ENCODE peak calls at places on chromosomes 7 and 10, in four cellular contexts. M, N, S and C are unnamed samples.
A peak's percentile ranks its signal among the peaks of the same experiment; 100 is the strongest.

GRCh38 chr7:99165816-99166215 is 21.9 kb upstream of the SMURF1 start:
- DNase-seq in S (no peak), N (no peak), M (no peak), C (no peak)

GRCh38 chr7:130560972-130561371 is 69.1 kb downstream of the MEST start:
- DNase-seq in N (peak; percentile 15), M (no peak), S (no peak), C (no peak)

GRCh38 chr10:26800468-26800867 is 60.3 kb downstream of the ABI1 start:
- DNase-seq in S (no peak), M (no peak), N (no peak), C (no peak)

GRCh38 chr10:7405637-7406036 is 5.2 kb downstream of the SFMBT2 start:
- DNase-seq in N (no peak), M (no peak), S (no peak), C (no peak)

GRCh38 chr10:63221950-63222349 is 88.8 kb downstream of the NRBF2 start:
- DNase-seq in N (no peak), M (no peak), S (no peak), C (no peak)

GRCh38 chr10:133337079-133337725 is 506 bp upstream of the CALY start:
- DNase-seq in S (no peak), M (no peak), N (no peak), C (no peak)

GRCh38 chr10:89421018-89421476 is 6.7 kb downstream of the IFIT5 start:
- DNase-seq in S (no peak), N (no peak), M (no peak), C (no peak)

GRCh38 chr10:23340346-23340745 is 4.3 kb downstream of the C10orf67 start:
- DNase-seq in N (no peak), M (no peak), S (no peak), C (no peak)

GRCh38 chr7:157834501-157835143 is 497.8 kb downstream of the DNAJB6 start:
- DNase-seq in M (no peak), S (no peak), N (no peak), C (no peak)

GRCh38 chr7:27248911-27249723 is 6.5 kb downstream of the EVX1 start:
- DNase-seq in M (no peak), S (no peak), N (no peak), C (no peak)

GRCh38 chr7:1361756-1362125 is 97.5 kb downstream of the MICALL2 start:
- DNase-seq in M (no peak), N (no peak), S (peak; percentile 7), C (no peak)

GRCh38 chr7:44674381-44674780 is 68.0 kb downstream of the OGDH start:
- DNase-seq in M (no peak), S (no peak), N (no peak), C (no peak)

GRCh38 chr10:113273877-113274829 is 278.7 kb upstream of the HABP2 start:
- DNase-seq in S (no peak), N (no peak), M (peak; percentile 72), C (peak; percentile 31)

GRCh38 chr10:62627985-62628384 is 176.5 kb upstream of the ADO start:
- DNase-seq in M (no peak), S (no peak), N (peak; percentile 20), C (no peak)

GRCh38 chr10:649798-650690 is 39.4 kb downstream of the DIP2C start:
- DNase-seq in M (no peak), S (no peak), N (peak; percentile 69), C (no peak)

GRCh38 chr10:11546581-11546980 is 64.9 kb downstream of the USP6NL start:
- DNase-seq in M (no peak), S (no peak), N (peak; percentile 51), C (no peak)

GRCh38 chr7:47500103-47500563 is 81.8 kb downstream of the TNS3 start:
- DNase-seq in N (no peak), M (no peak), S (no peak), C (no peak)

GRCh38 chr10:93773705-93774104 is 16.0 kb downstream of the LGI1 start:
- DNase-seq in M (no peak), S (no peak), N (no peak), C (no peak)

GRCh38 chr7:131249003-131249402 is 78.7 kb upstream of the MKLN1 start:
- DNase-seq in N (peak; percentile 62), M (peak; percentile 33), S (no peak), C (peak; percentile 90)

GRCh38 chr10:37734971-37735370 is 122.4 kb downstream of the ZNF248 start:
- DNase-seq in N (peak; percentile 50), S (no peak), M (no peak), C (no peak)

GRCh38 chr10:13003781-13004180 is 2.3 kb upstream of the CCDC3 start:
- DNase-seq in M (no peak), N (no peak), S (no peak), C (no peak)
- H3K27me3 ChIP-seq in M (peaks cover 90% of the 10 kb centered on the region), N (no peaks in the 10 kb centered on the region), S (peaks cover 4% of the 10 kb centered on the region), C (no peaks in the 10 kb centered on the region)

DNA sequence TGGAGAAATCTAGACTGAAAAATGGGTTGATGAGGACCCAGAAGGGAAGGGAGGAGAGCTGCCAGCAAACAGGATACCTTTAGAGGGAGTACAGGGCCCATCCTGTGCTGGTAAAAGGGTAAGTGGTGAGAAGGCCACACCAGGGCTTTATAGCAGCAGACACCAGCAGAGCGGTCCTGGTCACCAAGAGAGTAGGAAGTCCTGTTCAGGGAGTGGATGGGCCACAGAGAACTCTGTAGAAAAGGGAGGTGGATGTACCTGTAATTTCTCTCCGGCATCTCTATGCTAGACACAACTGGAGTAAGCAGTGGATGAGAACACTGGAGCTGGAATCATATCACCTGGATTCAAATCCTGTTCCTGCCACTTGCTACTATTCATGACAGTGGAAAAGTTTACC is 867.2 kb downstream of the CCSER2 start:
- DNase-seq in M (no peak), S (no peak), N (no peak), C (no peak)
- H3K4me3 ChIP-seq in M (no peak overlapping the region), S (no peak overlapping the region), N (no peak overlapping the region), C (no peak overlapping the region)

GRCh38 chr10:49153971-49154370 is 20.1 kb upstream of the FAM170B start:
- DNase-seq in M (no peak), S (no peak), N (no peak), C (no peak)

GRCh38 chr10:49153115-49153514 is 19.3 kb upstream of the FAM170B start:
- DNase-seq in N (no peak), S (no peak), M (no peak), C (no peak)

GRCh38 chr10:49151481-49151880 is 17.7 kb upstream of the FAM170B start:
- DNase-seq in N (no peak), M (no peak), S (no peak), C (no peak)

GRCh38 chr10:49152037-49152436 is 18.2 kb upstream of the FAM170B start:
- DNase-seq in S (no peak), N (no peak), M (no peak), C (no peak)

GRCh38 chr10:49152663-49153062 is 18.8 kb upstream of the FAM170B start:
- DNase-seq in N (no peak), M (no peak), S (no peak), C (no peak)
- H3K27me3 ChIP-seq in N (no peaks in the 10 kb centered on the region), M (no peaks in the 10 kb centered on the region), S (no peaks in the 10 kb centered on the region), C (no peaks in the 10 kb centered on the region)

DNA sequence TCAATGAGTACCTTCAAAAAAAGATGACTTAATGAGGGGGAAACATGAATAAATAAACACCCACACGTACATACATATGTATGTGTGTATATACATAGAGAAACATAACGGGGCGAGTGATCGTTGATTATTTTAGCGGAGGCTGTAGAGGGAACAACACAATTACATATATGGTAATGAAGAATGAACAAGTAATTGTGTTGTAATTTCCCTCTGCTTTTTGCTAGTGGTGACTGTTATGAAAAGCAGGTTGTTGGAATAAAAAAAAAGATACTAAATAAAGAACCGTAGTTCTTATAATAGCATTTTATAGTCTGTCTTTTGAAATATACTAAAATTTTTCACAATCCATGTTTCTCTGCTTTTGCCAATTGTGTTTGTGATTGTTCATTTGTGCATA is 63.3 kb downstream of the CACNB2 start:
- DNase-seq in M (no peak), S (no peak), N (no peak), C (no peak)
- H3K4me3 ChIP-seq in M (no peak overlapping the region), S (no peak overlapping the region), N (no peak overlapping the region), C (no peak overlapping the region)

GRCh38 chr7:121875203-121875602 is 2.2 kb downstream of the PTPRZ1 start:
- DNase-seq in S (no peak), M (no peak), N (no peak), C (no peak)
- H3K27me3 ChIP-seq in S (no peaks in the 10 kb centered on the region), M (peaks cover 67% of the 10 kb centered on the region), N (peaks cover 79% of the 10 kb centered on the region), C (peaks cover 22% of the 10 kb centered on the region)

DNA sequence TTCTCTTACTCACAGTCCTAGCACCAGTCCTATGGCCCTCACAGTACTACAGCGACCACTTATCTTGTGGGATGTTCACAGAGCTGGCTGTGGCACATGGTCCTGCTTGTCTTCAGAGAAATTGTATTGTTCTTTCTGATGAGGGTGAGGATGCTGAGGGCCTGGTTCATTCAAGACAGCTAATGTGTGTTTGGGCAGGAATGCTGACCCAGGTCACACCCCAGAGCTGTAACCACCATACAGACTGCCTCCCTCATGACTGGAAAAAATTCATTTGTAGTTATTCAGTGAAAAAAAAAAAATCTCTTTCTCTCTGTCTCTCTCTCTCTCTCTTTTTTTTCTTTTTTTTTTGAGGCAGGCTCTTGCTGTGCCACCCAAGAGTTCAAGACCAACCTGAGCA is 83.5 kb downstream of the KLF6 start:
- DNase-seq in S (no peak), M (no peak), N (peak; percentile 32), C (no peak)
- H3K4me3 ChIP-seq in S (no peak overlapping the region), M (no peak overlapping the region), N (no peak overlapping the region), C (no peak overlapping the region)

GRCh38 chr7:42702647-42703046 is 209.2 kb downstream of the C7orf25 start:
- DNase-seq in M (no peak), S (no peak), N (no peak), C (no peak)
- H3K27me3 ChIP-seq in M (no peaks in the 10 kb centered on the region), S (no peaks in the 10 kb centered on the region), N (no peaks in the 10 kb centered on the region), C (no peaks in the 10 kb centered on the region)

DNA sequence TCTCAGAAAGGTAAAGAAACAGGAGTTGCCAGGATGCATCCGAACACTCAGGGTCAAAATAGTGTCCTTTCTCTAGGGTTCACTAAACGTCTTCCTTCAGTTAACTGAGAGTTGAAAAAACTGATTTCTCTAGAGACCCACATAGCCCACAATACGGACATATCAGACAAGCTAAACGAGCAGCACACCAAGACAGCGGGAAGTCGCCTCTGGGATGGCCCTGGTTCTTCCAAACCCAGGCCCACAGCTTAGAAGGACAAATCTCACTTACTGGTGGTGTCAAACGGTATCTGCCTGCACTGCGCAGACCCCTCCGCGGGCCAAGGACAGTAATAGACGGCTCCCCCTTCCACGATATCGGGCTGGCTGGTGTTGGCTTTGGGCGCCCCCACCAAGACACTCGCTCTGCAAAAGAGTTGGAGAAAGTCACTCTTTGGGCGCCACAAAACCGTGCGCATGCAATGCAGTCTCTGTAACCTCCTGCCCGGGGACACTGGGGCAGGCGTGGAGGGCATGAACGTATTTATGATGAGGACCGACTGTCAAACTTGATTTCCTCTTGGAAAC is 1.1 kb downstream of the ITGA8 start:
- DNase-seq in N (no peak), S (no peak), M (no peak), C (no peak)
- H3K4me3 ChIP-seq in N (no peak overlapping the region), S (no peak overlapping the region), M (peak overlapping the region; percentile 66), C (peak overlapping the region; percentile 51)

GRCh38 chr10:110638319-110638718 is 5.8 kb upstream of the RBM20 start:
- DNase-seq in M (no peak), S (no peak), N (no peak), C (no peak)

GRCh38 chr10:110642980-110643655 is 1.0 kb upstream of the RBM20 start:
- DNase-seq in N (no peak), M (peak; percentile 26), S (no peak), C (no peak)

GRCh38 chr10:110642204-110642979 is 1.7 kb upstream of the RBM20 start:
- DNase-seq in M (no peak), S (no peak), N (no peak), C (no peak)

GRCh38 chr10:110643670-110644597 is at the start of gene RBM20:
- DNase-seq in N (peak; percentile 83), S (no peak), M (peak; percentile 70), C (no peak)

GRCh38 chr10:110641256-110641655 is 2.9 kb upstream of the RBM20 start:
- DNase-seq in N (peak; percentile 59), M (peak; percentile 62), S (peak; percentile 57), C (no peak)
- H3K27me3 ChIP-seq in N (no peaks in the 10 kb centered on the region), M (peaks cover 48% of the 10 kb centered on the region), S (peaks cover 17% of the 10 kb centered on the region), C (peaks cover 34% of the 10 kb centered on the region)